ENCODE peak calls at places on chromosomes 1 and 21, in four cellular contexts. G, O, S and B are unnamed samples.

GRCh38 chr1:26705788-26706237 is 10.0 kb downstream of the ARID1A start:
- DNase-seq in S (no peak), G (no peak), O (no peak), B (no peak)

GRCh38 chr1:19307804-19308508 is 4.0 kb downstream of the AKR7A2 start:
- DNase-seq in O (no peak), G (no peak), S (no peak), B (no peak)

GRCh38 chr1:232404981-232405380 is 225.0 kb downstream of the SIPA1L2 start:
- DNase-seq in S (no peak), O (no peak), G (no peak), B (no peak)

GRCh38 chr1:11787251-11787803 is 18.4 kb downstream of the MTHFR start:
- DNase-seq in O (no peak), G (no peak), S (no peak), B (no peak)

GRCh38 chr1:239763850-239764249 is 327.8 kb upstream of the FMN2 start:
- DNase-seq in G (no peak), S (no peak), O (no peak), B (no peak)

GRCh38 chr1:147338571-147338970 is 96.1 kb downstream of the CHD1L start:
- DNase-seq in S (no peak), O (no peak), G (no peak), B (no peak)

GRCh38 chr1:228144213-228145049 is 4.4 kb downstream of the GUK1 start:
- DNase-seq in G (peak), O (no peak), S (peak), B (no peak)

GRCh38 chr21:40067751-40068150 is 200.5 kb downstream of the PCP4 start:
- DNase-seq in S (no peak), G (no peak), O (no peak), B (no peak)

GRCh38 chr1:160716013-160716412 is 4.4 kb upstream of the CD48 start:
- DNase-seq in S (no peak), G (no peak), O (no peak), B (no peak)

GRCh38 chr1:109923131-109923945 is 12.7 kb downstream of the CSF1 start:
- DNase-seq in G (peak), O (no peak), S (peak), B (peak)

GRCh38 chr1:9892563-9893528 is 17.2 kb downstream of the CTNNBIP1 start:
- DNase-seq in S (no peak), O (no peak), G (no peak), B (no peak)

GRCh38 chr1:8863712-8864324 is 14.7 kb downstream of the ENO1 start:
- DNase-seq in S (no peak), G (no peak), O (no peak), B (no peak)

GRCh38 chr1:220828211-220828553 is 41.5 kb downstream of the MTARC1 start:
- DNase-seq in O (no peak), G (no peak), S (no peak), B (no peak)

GRCh38 chr1:192133350-192133950 is 24.8 kb upstream of the RGS18 start:
- DNase-seq in S (no peak), G (no peak), O (no peak), B (no peak)

GRCh38 chr1:67118191-67118590 is 16.6 kb downstream of the C1orf141 start:
- DNase-seq in G (no peak), O (no peak), S (no peak), B (no peak)

GRCh38 chr1:6419803-6420593 is at the start of gene HES2:
- DNase-seq in O (no peak), S (peak), G (peak), B (no peak)

GRCh38 chr1:75719810-75720209 is 4.7 kb upstream of the ACADM start:
- DNase-seq in S (no peak), G (no peak), O (no peak), B (no peak)

GRCh38 chr1:94986783-94987182 is 59.9 kb upstream of the CNN3 start:
- DNase-seq in O (no peak), S (no peak), G (no peak), B (no peak)

GRCh38 chr1:57254006-57254405 is 169.9 kb downstream of the DAB1 start:
- DNase-seq in O (no peak), G (no peak), S (no peak), B (no peak)

GRCh38 chr21:43208561-43209332 is 39.9 kb downstream of the CRYAA start:
- DNase-seq in G (no peak), S (no peak), O (no peak), B (no peak)

GRCh38 chr21:32728455-32729237 is 833 bp upstream of the SYNJ1 start:
- DNase-seq in S (no peak), G (no peak), O (no peak), B (no peak)

GRCh38 chr1:17274186-17275170 is 25.6 kb downstream of the PADI3 start:
- DNase-seq in S (peak), O (peak), G (peak), B (peak)

GRCh38 chr1:231993968-231994455 is 367.4 kb downstream of the DISC1 start:
- DNase-seq in O (no peak), G (no peak), S (no peak), B (no peak)

GRCh38 chr21:37710555-37711293 is 205.5 kb downstream of the KCNJ6 start:
- DNase-seq in O (no peak), S (peak), G (no peak), B (no peak)
- TF ChIP-seq NRF1 in O (no peak), S (no peak), G (no peak), B (no peak)

DNA sequence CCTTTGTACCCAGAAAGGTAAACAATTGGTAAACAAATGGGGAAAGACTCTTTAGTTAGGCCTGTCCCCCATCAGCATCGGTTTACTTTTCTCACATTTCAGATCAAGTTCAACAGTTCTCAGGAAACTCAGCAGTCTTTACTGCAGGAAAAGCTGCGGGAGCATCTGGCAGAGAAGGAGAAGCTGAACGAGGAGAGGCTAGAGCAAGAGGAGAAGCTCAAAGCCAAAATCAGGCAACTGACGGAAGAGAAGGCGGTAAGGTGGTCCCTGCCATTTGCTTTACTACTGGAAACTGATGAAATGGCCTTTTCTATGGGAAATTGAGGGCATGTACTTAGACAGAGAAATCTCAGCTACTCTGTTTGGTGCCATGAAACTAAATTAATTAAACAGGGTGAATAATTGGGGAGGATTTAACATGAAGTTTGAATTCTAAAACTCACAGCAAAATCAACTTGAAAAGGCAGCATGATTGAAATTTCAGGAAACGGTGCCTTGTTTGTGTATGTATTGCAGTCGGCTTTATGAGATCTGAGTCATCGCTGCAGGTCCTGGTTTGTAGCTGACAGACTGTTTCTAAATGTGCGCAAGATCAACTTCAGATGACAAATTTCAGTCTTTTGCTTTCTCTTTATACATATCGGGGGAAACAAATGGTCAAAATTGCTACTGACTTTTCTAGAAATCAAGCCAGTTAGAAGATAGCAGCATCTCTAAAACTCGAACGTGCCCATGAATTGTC is 67.9 kb upstream of the EFHD2 start:
- DNase-seq in G (no peak), S (no peak), O (no peak), B (no peak)
- TF ChIP-seq RFX5 in G (no peak), S (no peak), O (no peak), B (no peak)

DNA sequence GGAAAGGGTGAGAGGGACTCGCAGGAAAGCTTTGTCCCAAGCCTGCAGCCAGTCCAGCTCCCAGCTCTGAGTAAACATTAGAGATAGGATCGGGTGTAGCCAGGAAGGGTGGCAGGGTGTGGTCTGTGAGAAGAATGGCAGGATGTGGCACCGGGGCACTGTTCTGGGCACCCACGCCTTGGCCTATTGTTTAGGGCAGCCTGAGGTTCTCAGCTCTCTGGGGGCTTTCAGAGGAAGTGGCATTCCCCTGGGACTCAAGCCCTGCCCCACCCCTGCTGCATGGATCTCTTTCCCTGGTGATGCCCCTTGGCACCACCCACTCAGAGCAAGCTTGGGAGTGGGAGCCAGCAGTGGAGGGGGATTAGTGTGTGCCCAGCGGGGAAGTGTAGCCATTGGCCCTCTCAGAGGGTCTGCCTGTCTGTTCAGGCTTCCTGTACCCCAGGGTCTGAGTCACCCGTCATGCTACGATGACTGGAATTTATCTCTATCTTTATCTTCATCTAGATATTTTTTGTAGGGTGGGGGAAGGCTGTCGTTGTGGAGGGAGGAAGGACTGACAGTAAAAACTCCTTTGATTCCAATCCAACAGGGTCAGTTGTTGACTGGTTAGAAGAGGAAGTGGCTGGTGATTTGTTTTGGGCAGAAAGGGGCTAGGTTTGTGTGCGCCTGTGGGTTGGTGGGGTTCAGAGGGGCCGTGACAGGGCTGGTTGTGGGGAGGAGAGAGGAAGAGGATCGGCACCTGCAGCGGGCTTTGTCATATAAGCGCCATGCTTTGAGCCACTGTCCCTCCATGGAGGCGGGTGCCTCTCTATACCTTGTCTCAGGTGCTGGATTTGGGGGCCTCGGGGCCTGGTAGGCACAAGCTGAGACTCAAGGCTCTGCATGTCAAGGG is 31.7 kb downstream of the SOX13 start:
- DNase-seq in O (no peak), S (no peak), G (no peak), B (no peak)
- TF ChIP-seq NRF1 in O (no peak), S (no peak), G (no peak), B (no peak)

GRCh38 chr1:37647281-37647680 is 12.6 kb upstream of the RSPO1 start:
- DNase-seq in S (no peak), O (no peak), G (no peak), B (no peak)
- TF ChIP-seq RFX5 in S (no peak), O (no peak), G (no peak), B (no peak)

DNA sequence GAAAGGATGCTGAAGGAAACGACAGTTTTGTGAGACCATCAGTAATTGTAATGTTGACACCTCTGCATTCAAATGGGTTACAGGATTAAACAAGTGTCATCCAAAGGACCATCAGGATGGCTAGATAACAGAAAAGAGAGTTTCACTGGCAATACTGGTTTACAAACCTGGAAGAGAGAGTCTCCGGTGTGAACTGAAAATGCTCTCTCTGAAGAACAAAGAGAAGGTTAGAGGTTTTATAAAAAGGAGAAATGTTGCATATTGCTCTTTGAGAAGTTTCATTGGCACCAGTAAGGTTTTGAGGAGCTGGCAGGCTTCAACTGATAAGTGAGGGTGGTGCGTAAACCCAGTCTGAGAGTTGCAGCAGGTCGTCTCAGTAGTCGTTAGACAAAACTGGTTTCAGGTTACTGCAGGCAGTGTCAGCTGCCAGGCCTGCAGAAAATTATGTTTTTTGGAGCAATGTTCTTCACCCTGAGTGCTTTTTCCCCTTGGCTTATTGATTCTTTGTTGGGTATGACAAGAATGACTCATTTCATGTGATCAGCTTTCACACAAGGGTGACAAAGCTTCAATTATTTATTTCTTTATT is 42.2 kb downstream of the KCNK1 start:
- DNase-seq in G (no peak), S (no peak), O (no peak), B (no peak)
- TF ChIP-seq NRF1 in G (no peak), S (no peak), O (no peak), B (no peak)